ENCODE peak calls at places on chromosomes 6 and 20, in five cellular contexts. B is A549, P is HCT116, R is HepG2, Z is H1. K is an unnamed sample.

GRCh38 chr6:2866183-2866846 is 24.7 kb upstream of the SERPINB1 start:
- DNase-seq in B (no peak), P (no peak), R (no peak), Z (no peak), K (no peak)

GRCh38 chr6:13101985-13102384 is 226.4 kb downstream of the TBC1D7 start:
- DNase-seq in B (no peak), P (no peak), R (no peak), Z (no peak), K (no peak)

GRCh38 chr6:111997863-111998191 is 56.1 kb upstream of the CCN6 start:
- DNase-seq in B (no peak), P (no peak), R (no peak), Z (no peak), K (no peak)

GRCh38 chr6:131602913-131603312 is 25.1 kb downstream of the MED23 start:
- DNase-seq in B (peak; percentile 3), P (no peak), R (no peak), Z (no peak), K (peak; percentile 97)

GRCh38 chr6:74735304-74735703 is 470.5 kb downstream of the COL12A1 start:
- DNase-seq in B (no peak), P (no peak), R (no peak), Z (no peak), K (peak; percentile 93)

GRCh38 chr6:135439549-135439948 is 58.0 kb downstream of the AHI1 start:
- DNase-seq in B (no peak), P (no peak), R (no peak), Z (no peak), K (no peak)

GRCh38 chr20:44728835-44729342 is 13.7 kb downstream of the CCN5 start:
- DNase-seq in B (peak; percentile 97), P (peak; percentile 87), R (no peak), Z (peak; percentile 63), K (peak; percentile 68)

GRCh38 chr6:7335519-7335918 is 22.5 kb upstream of the SSR1 start:
- DNase-seq in B (no peak), P (no peak), R (no peak), Z (no peak), K (no peak)

GRCh38 chr6:110319843-110320242 is 38.3 kb downstream of the METTL24 start:
- DNase-seq in B (no peak), P (no peak), R (no peak), Z (no peak), K (no peak)

GRCh38 chr6:110325197-110325596 is 33.0 kb downstream of the METTL24 start:
- DNase-seq in B (no peak), P (no peak), R (peak; percentile 46), Z (no peak), K (peak; percentile 85)

GRCh38 chr6:110320307-110320706 is 37.8 kb downstream of the METTL24 start:
- DNase-seq in B (no peak), P (no peak), R (no peak), Z (no peak), K (no peak)

GRCh38 chr6:110322151-110323003 is 35.8 kb downstream of the METTL24 start:
- DNase-seq in B (no peak), P (no peak), R (no peak), Z (no peak), K (no peak)

DNA sequence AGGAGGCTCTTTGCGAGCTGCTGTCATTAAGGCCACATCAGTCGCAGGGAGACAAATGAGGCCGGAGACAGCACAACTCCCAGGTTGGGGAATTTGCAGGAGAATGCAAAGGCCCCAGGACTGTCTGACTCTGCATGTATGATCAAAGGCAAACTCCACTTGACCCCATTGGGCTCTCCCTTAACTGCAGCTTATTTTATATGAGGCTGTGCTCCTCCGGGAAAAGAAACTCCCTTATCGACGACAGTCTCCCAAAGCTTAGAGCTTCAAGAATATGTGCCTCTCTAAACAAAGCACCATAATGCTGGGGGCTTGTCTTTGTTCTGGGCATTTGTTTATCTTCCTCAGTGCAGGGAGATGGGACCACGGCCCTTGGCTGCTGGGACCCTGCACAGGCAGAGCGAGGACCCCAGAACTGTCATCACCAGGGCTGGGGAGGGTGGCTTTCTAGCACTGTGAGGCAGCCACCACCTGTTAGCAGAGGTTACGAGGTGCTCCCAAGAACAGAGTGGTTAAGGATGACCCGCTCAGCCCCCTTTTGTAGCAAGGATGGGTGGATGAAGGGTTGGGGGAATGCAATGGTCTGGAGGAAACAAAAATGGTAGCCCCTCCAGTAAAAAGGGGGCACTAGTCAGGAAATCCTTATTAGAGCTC is 35.0 kb downstream of the METTL24 start:
- DNase-seq in B (no peak), P (no peak), R (no peak), Z (no peak), K (no peak)
- H3K4me2 ChIP-seq in B (no peak overlapping the region), P (no peak overlapping the region), R (peak overlapping the region; percentile 4), Z (no peak overlapping the region), K (no peak overlapping the region)

GRCh38 chr20:32130352-32130751 is 20.8 kb downstream of the TM9SF4 start:
- DNase-seq in B (no peak), P (no peak), R (no peak), Z (no peak), K (no peak)
- TF ChIP-seq CEBPB in B (no peak), P (no peak), R (no peak), Z (no peak), K (no peak)

DNA sequence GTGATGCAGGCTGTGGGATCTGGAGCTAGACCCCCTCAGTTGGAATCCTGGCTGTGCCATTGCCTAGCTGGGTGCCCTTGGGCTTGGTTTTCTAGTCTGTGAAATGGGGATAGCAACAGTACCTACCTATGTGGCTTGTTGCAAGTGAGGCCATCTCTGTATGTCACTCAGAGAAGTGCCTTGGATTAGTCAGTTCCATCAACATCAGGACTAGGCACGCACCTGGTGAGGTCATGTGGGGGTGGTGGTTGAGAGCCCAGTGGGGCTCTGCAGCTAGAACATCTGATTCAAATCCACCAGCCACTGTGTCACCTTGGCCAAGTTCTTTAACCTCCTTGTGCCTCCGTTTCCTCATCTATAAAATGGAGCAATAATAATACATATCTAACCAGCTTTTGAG is 12.5 kb downstream of the TCF15 start:
- DNase-seq in B (no peak), P (no peak), R (no peak), Z (no peak), K (no peak)
- H3K4me2 ChIP-seq in B (no peak overlapping the region), P (no peak overlapping the region), R (no peak overlapping the region), Z (no peak overlapping the region), K (no peak overlapping the region)

GRCh38 chr6:524803-525202 is 132.1 kb downstream of the HUS1B start:
- DNase-seq in B (no peak), P (no peak), R (no peak), Z (no peak), K (no peak)
- TF ChIP-seq CEBPB in B (no peak), P (no peak), R (no peak), Z (no peak), K (no peak)

DNA sequence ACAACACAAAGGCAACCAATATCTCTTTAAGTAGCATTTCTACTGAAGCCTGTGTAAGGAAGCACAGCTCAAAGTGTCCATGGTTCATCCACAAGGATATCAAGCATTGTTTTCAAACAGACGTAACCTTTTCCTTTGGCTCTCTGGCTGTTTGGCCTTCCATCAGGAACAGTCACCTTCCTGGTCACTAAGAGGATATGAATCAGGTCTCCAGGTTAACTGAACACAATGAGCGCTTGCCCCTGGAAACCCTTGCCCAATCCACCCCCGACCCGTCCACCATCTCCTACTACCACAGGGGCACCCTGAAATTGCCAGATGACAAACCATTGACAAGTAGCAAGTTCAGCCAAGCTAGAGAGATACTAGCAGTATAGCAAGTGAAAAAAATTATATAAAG is 114.4 kb upstream of the COL21A1 start:
- DNase-seq in B (no peak), P (no peak), R (no peak), Z (no peak), K (no peak)
- H3K4me2 ChIP-seq in B (no peak overlapping the region), P (no peak overlapping the region), R (no peak overlapping the region), Z (no peak overlapping the region), K (no peak overlapping the region)